ENCODE peak calls at places on chromosomes 5 and 9, in nine cellular contexts. X is CD8-positive, alpha-beta memory T cell; A is Calu3; K is stimulated activated CD4-positive, alpha-beta T cell treated with anti-CD3 and anti-CD28 coated beads, Interleukin-4, amount 100 ng/mL, for 1 hour; Y is stimulated activated CD8-positive, alpha-beta memory T cell treated with anti-CD3 and anti-CD28 coated beads, Interleukin-7, amount 100 ng/mL, for 4 hours; W is GM10248; N is activated naive CD4-positive, alpha-beta T cell treated with anti-CD3 and anti-CD28 coated beads, Interleukin-2, amount 50 U/mL, for 16 hours; E is sigmoid colon; M is GM12878. V is an unnamed sample.

GRCh38 chr5:58335518-58335917 is 124.4 kb downstream of the PLK2 start:
- DNase-seq in E (no peak), M (no peak), N (no peak), X (no peak), W (no peak), A (no peak), Y (no peak), K (no peak), V (no peak)

GRCh38 chr9:81145331-81145963 is 543.9 kb downstream of the TLE1 start:
- DNase-seq in E (no peak), K (no peak), M (no peak), A (no peak), W (no peak), Y (no peak), X (no peak), N (no peak), V (no peak)

GRCh38 chr9:112274600-112274999 is 58.8 kb downstream of the PTBP3 start:
- DNase-seq in E (no peak), N (no peak), M (no peak), A (no peak), K (no peak), W (no peak), Y (no peak), X (no peak), V (no peak)

GRCh38 chr5:43305948-43306563 is 7.2 kb downstream of the HMGCS1 start:
- DNase-seq in X (no peak), N (no peak), K (no peak), W (peak), Y (no peak), E (no peak), A (no peak), M (peak), V (no peak)

GRCh38 chr5:9877473-9877872 is 247.3 kb upstream of the TAS2R1 start:
- DNase-seq in E (no peak), M (no peak), K (no peak), N (no peak), Y (no peak), A (no peak), X (no peak), W (no peak), V (no peak)

GRCh38 chr9:137492464-137493162 is 33.5 kb upstream of the NSMF start:
- DNase-seq in N (no peak), Y (no peak), X (no peak), W (peak), K (peak), A (no peak), M (no peak), E (no peak), V (no peak)

GRCh38 chr9:73199886-73200285 is 48.2 kb downstream of the ANXA1 start:
- DNase-seq in K (no peak), A (peak), Y (no peak), X (no peak), M (no peak), W (no peak), N (no peak), E (no peak), V (no peak)

GRCh38 chr5:111779260-111780254 is 22.6 kb upstream of the NREP start:
- DNase-seq in K (no peak), A (no peak), Y (no peak), M (no peak), E (no peak), X (no peak), N (no peak), W (no peak), V (no peak)

GRCh38 chr9:112348257-112348992 is 15.0 kb upstream of the PTBP3 start:
- DNase-seq in Y (peak), N (peak), X (peak), K (peak), W (peak), E (peak), M (no peak), A (peak), V (peak)

GRCh38 chr9:96015876-96016686 is 140.6 kb downstream of the ERCC6L2 start:
- DNase-seq in E (no peak), K (no peak), X (no peak), M (peak), Y (peak), N (peak), A (no peak), W (peak), V (no peak)

GRCh38 chr5:59346514-59346913 is 547.0 kb downstream of the PDE4D start:
- DNase-seq in E (no peak), A (no peak), W (no peak), Y (no peak), K (no peak), N (no peak), M (no peak), X (no peak), V (no peak)

GRCh38 chr5:33936004-33936380 is 194 bp upstream of the RXFP3 start:
- DNase-seq in A (peak), M (no peak), E (no peak), Y (peak), K (peak), N (peak), W (peak), X (no peak), V (peak)

GRCh38 chr5:41869739-41870620 is at the start of gene OXCT1:
- DNase-seq in W (peak), Y (peak), E (peak), M (peak), A (peak), N (peak), K (peak), X (peak), V (peak)

GRCh38 chr5:67032921-67033664 is 163.5 kb downstream of the CD180 start:
- DNase-seq in Y (no peak), A (no peak), K (no peak), N (no peak), W (no peak), E (no peak), X (no peak), M (no peak), V (no peak)

GRCh38 chr5:123735384-123735783 is 223.4 kb downstream of the CSNK1G3 start:
- DNase-seq in Y (no peak), A (no peak), N (no peak), K (no peak), E (no peak), M (no peak), X (no peak), W (no peak), V (no peak)

GRCh38 chr5:154042751-154043150 is 4.0 kb downstream of the MFAP3 start:
- DNase-seq in W (no peak), E (no peak), A (no peak), N (no peak), X (no peak), Y (no peak), M (no peak), K (no peak), V (no peak)

GRCh38 chr5:177023247-177023703 is 779 bp downstream of the ZNF346 start:
- DNase-seq in K (no peak), M (no peak), W (peak), Y (peak), X (no peak), A (peak), N (no peak), E (no peak), V (no peak)

GRCh38 chr5:120806132-120806531 is 342.0 kb downstream of the PRR16 start:
- DNase-seq in W (no peak), K (no peak), M (no peak), A (no peak), E (no peak), X (no peak), N (no peak), Y (no peak), V (no peak)

GRCh38 chr9:82764270-82764669 is 298.7 kb downstream of the RASEF start:
- DNase-seq in X (no peak), N (no peak), M (no peak), W (no peak), E (no peak), Y (no peak), K (no peak), A (no peak), V (no peak)

GRCh38 chr9:22214021-22214420 is 204.9 kb upstream of the CDKN2B start:
- DNase-seq in A (no peak), Y (no peak), E (no peak), W (no peak), N (no peak), X (no peak), M (no peak), K (no peak), V (no peak)

GRCh38 chr9:96859461-96860198 is 5.3 kb upstream of the ZNF782 start:
- DNase-seq in M (no peak), Y (no peak), X (no peak), E (no peak), K (no peak), W (no peak), A (no peak), N (no peak), V (no peak)

GRCh38 chr5:132219981-132220380 is 7.7 kb downstream of the P4HA2 start:
- DNase-seq in M (no peak), A (no peak), K (no peak), Y (no peak), E (no peak), X (no peak), N (no peak), W (no peak), V (no peak)

GRCh38 chr5:43152946-43153345 is 32.2 kb downstream of the ZNF131 start:
- DNase-seq in N (no peak), K (no peak), M (no peak), A (no peak), W (no peak), E (no peak), X (no peak), Y (no peak), V (no peak)

V was measured in lower leg skin.